ENCODE peak calls at places on chromosome 12, in nine cellular contexts. One of them, this sample, is unnamed. For H3K36me3, the result is how much of the 10 kb centered on the place peaks cover.

GRCh38 chr12:64609543-64610091 is 678 bp upstream of the RASSF3 start:
- DNase-seq in pancreas: no peak
- DNase-seq in ascending aorta: no peak
- DNase-seq in left ventricle myocardium inferior: no peak
- DNase-seq in DND-41: no peak
- DNase-seq in endothelial cell of umbilical vein: peak
- DNase-seq in tibial nerve: no peak
- DNase-seq in upper lobe of left lung: no peak
- DNase-seq in psoas muscle: no peak
- DNase-seq in this sample: no peak

GRCh38 chr12:1812650-1813302 is 7.6 kb upstream of the LRTM2 start:
- DNase-seq in pancreas: no peak
- DNase-seq in ascending aorta: no peak
- DNase-seq in left ventricle myocardium inferior: no peak
- DNase-seq in DND-41: no peak
- DNase-seq in endothelial cell of umbilical vein: peak
- DNase-seq in tibial nerve: peak
- DNase-seq in upper lobe of left lung: peak
- DNase-seq in psoas muscle: no peak
- DNase-seq in this sample: no peak

GRCh38 chr12:128076188-128076587 is 190.8 kb upstream of the TMEM132C start:
- DNase-seq in pancreas: no peak
- DNase-seq in ascending aorta: no peak
- DNase-seq in left ventricle myocardium inferior: no peak
- DNase-seq in DND-41: no peak
- DNase-seq in endothelial cell of umbilical vein: no peak
- DNase-seq in tibial nerve: no peak
- DNase-seq in upper lobe of left lung: no peak
- DNase-seq in psoas muscle: no peak
- DNase-seq in this sample: no peak

GRCh38 chr12:8709124-8709830 is 11.5 kb downstream of the RIMKLB start:
- DNase-seq in pancreas: no peak
- DNase-seq in ascending aorta: no peak
- DNase-seq in left ventricle myocardium inferior: no peak
- DNase-seq in DND-41: no peak
- DNase-seq in endothelial cell of umbilical vein: peak
- DNase-seq in tibial nerve: no peak
- DNase-seq in upper lobe of left lung: peak
- DNase-seq in psoas muscle: peak
- DNase-seq in this sample: no peak

GRCh38 chr12:45583011-45583657 is 146.4 kb upstream of the ARID2 start:
- DNase-seq in pancreas: no peak
- DNase-seq in ascending aorta: no peak
- DNase-seq in left ventricle myocardium inferior: no peak
- DNase-seq in DND-41: no peak
- DNase-seq in endothelial cell of umbilical vein: no peak
- DNase-seq in tibial nerve: no peak
- DNase-seq in upper lobe of left lung: no peak
- DNase-seq in psoas muscle: no peak
- DNase-seq in this sample: no peak

GRCh38 chr12:90065301-90065801 is 356.7 kb upstream of the ATP2B1 start:
- DNase-seq in pancreas: no peak
- DNase-seq in ascending aorta: no peak
- DNase-seq in left ventricle myocardium inferior: no peak
- DNase-seq in DND-41: no peak
- DNase-seq in endothelial cell of umbilical vein: peak
- DNase-seq in tibial nerve: no peak
- DNase-seq in upper lobe of left lung: no peak
- DNase-seq in psoas muscle: no peak
- DNase-seq in this sample: no peak

GRCh38 chr12:91922139-91922538 is 223.5 kb downstream of the BTG1 start:
- DNase-seq in pancreas: no peak
- DNase-seq in ascending aorta: no peak
- DNase-seq in left ventricle myocardium inferior: no peak
- DNase-seq in DND-41: no peak
- DNase-seq in endothelial cell of umbilical vein: no peak
- DNase-seq in tibial nerve: no peak
- DNase-seq in upper lobe of left lung: no peak
- DNase-seq in psoas muscle: no peak
- DNase-seq in this sample: no peak

GRCh38 chr12:131353826-131354225 is 357.1 kb upstream of the SFSWAP start:
- DNase-seq in pancreas: no peak
- DNase-seq in ascending aorta: no peak
- DNase-seq in left ventricle myocardium inferior: no peak
- DNase-seq in DND-41: no peak
- DNase-seq in endothelial cell of umbilical vein: no peak
- DNase-seq in tibial nerve: no peak
- DNase-seq in upper lobe of left lung: no peak
- DNase-seq in psoas muscle: no peak
- DNase-seq in this sample: no peak

DNA sequence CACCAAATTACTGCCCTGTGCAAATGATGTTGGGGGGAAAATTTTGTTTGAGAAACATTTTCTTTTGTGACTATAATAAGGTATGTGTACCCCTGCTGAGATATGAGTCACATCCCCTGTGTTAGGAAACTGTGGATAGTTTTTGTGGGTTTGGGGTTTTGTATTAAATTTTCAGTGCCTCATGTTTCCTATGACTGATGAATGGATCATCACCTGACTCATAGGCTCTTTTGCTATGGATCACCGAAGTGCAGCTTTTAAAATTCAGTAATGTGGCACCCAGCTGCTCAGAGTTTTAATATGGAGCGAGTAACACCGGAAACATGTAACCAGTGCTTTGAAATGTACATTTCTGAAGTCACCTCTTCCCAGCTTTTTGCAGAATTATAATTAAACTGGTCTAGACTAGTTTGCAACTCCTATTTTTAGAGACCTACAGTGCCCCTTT is 167.4 kb upstream of the HMGA2 start:
- DNase-seq in pancreas: no peak
- DNase-seq in ascending aorta: no peak
- DNase-seq in left ventricle myocardium inferior: no peak
- DNase-seq in DND-41: no peak
- DNase-seq in endothelial cell of umbilical vein: peak
- DNase-seq in tibial nerve: no peak
- DNase-seq in upper lobe of left lung: no peak
- DNase-seq in psoas muscle: no peak
- DNase-seq in this sample: no peak
- H3K36me3 ChIP-seq in pancreas: under half
- H3K36me3 ChIP-seq in ascending aorta: under half
- H3K36me3 ChIP-seq in left ventricle myocardium inferior: under half
- H3K36me3 ChIP-seq in DND-41: under half
- H3K36me3 ChIP-seq in endothelial cell of umbilical vein: under half
- H3K36me3 ChIP-seq in tibial nerve: under half
- H3K36me3 ChIP-seq in upper lobe of left lung: under half
- H3K36me3 ChIP-seq in psoas muscle: under half
- H3K36me3 ChIP-seq in this sample: under half

GRCh38 chr12:27179399-27180214 is 64.5 kb upstream of the STK38L start:
- DNase-seq in pancreas: peak
- DNase-seq in ascending aorta: no peak
- DNase-seq in left ventricle myocardium inferior: no peak
- DNase-seq in DND-41: no peak
- DNase-seq in endothelial cell of umbilical vein: peak
- DNase-seq in tibial nerve: peak
- DNase-seq in upper lobe of left lung: peak
- DNase-seq in psoas muscle: no peak
- DNase-seq in this sample: no peak

GRCh38 chr12:27178251-27178650 is 65.8 kb upstream of the STK38L start:
- DNase-seq in pancreas: no peak
- DNase-seq in ascending aorta: no peak
- DNase-seq in left ventricle myocardium inferior: no peak
- DNase-seq in DND-41: no peak
- DNase-seq in endothelial cell of umbilical vein: no peak
- DNase-seq in tibial nerve: no peak
- DNase-seq in upper lobe of left lung: no peak
- DNase-seq in psoas muscle: no peak
- DNase-seq in this sample: no peak

GRCh38 chr12:27180862-27181261 is 63.2 kb upstream of the STK38L start:
- DNase-seq in pancreas: no peak
- DNase-seq in ascending aorta: no peak
- DNase-seq in left ventricle myocardium inferior: no peak
- DNase-seq in DND-41: no peak
- DNase-seq in endothelial cell of umbilical vein: no peak
- DNase-seq in tibial nerve: no peak
- DNase-seq in upper lobe of left lung: no peak
- DNase-seq in psoas muscle: no peak
- DNase-seq in this sample: no peak

GRCh38 chr12:27177716-27178115 is 66.4 kb upstream of the STK38L start:
- DNase-seq in pancreas: no peak
- DNase-seq in ascending aorta: no peak
- DNase-seq in left ventricle myocardium inferior: no peak
- DNase-seq in DND-41: no peak
- DNase-seq in endothelial cell of umbilical vein: peak
- DNase-seq in tibial nerve: no peak
- DNase-seq in upper lobe of left lung: no peak
- DNase-seq in psoas muscle: no peak
- DNase-seq in this sample: no peak

GRCh38 chr12:27178723-27179398 is 65.2 kb upstream of the STK38L start:
- DNase-seq in pancreas: no peak
- DNase-seq in ascending aorta: no peak
- DNase-seq in left ventricle myocardium inferior: no peak
- DNase-seq in DND-41: no peak
- DNase-seq in endothelial cell of umbilical vein: no peak
- DNase-seq in tibial nerve: no peak
- DNase-seq in upper lobe of left lung: no peak
- DNase-seq in psoas muscle: no peak
- DNase-seq in this sample: no peak
- H3K27ac ChIP-seq in pancreas: no peak
- H3K27ac ChIP-seq in ascending aorta: peak
- H3K27ac ChIP-seq in left ventricle myocardium inferior: peak
- H3K27ac ChIP-seq in DND-41: no peak
- H3K27ac ChIP-seq in endothelial cell of umbilical vein: peak
- H3K27ac ChIP-seq in tibial nerve: no peak
- H3K27ac ChIP-seq in upper lobe of left lung: no peak
- H3K27ac ChIP-seq in psoas muscle: no peak
- H3K27ac ChIP-seq in this sample: peak

DNA sequence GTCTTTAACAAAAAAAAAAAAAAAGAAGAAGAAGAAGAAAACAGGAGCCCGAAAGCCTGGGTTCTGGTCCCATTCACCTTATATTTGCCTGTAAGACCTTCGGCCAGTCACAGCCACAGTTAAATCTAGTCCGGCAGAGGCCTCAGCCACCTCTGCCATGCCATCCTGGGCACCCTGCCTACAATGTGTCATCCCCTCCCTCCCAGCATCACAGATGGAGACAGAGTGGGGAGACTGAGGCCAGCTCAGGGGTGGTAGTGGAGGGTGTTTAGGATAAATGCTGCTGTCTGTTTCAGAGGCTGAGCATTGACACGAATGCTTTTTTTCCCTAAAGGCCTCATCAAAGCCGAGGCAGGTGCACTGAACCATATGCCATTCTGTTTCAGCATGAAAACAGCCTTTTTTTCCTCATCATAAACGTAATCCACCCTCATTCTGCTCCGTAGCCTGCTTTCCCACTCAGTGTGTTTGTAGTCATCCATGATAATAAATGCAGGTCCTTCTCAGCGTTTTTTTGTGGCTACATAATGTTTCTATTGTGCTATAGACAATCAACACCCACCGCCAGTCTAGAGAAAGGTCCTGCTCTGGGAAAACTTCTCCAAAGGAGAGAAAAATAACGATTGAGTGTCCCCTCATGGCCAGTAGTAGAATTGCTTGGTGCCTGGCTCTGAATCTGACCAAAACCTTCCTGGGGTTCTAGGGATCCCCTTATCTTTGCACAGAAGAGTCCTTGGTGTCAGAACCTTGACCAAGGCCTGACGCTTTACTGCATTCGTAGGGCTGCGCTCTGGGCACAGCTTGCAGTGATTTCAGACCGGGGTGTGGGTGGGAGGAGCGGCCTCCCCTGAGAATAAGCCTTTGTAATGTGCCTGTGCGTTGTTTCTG is 41.1 kb upstream of the TSPAN9 start:
- DNase-seq in pancreas: no peak
- DNase-seq in ascending aorta: no peak
- DNase-seq in left ventricle myocardium inferior: no peak
- DNase-seq in DND-41: no peak
- DNase-seq in endothelial cell of umbilical vein: peak
- DNase-seq in tibial nerve: no peak
- DNase-seq in upper lobe of left lung: no peak
- DNase-seq in psoas muscle: no peak
- DNase-seq in this sample: no peak
- TF ChIP-seq CTCF in pancreas: no peak
- TF ChIP-seq CTCF in ascending aorta: no peak
- TF ChIP-seq CTCF in left ventricle myocardium inferior: peak
- TF ChIP-seq CTCF in DND-41: peak
- TF ChIP-seq CTCF in endothelial cell of umbilical vein: peak
- TF ChIP-seq CTCF in tibial nerve: peak
- TF ChIP-seq CTCF in upper lobe of left lung: no peak
- TF ChIP-seq CTCF in psoas muscle: no peak
- TF ChIP-seq CTCF in this sample: no peak

DNA sequence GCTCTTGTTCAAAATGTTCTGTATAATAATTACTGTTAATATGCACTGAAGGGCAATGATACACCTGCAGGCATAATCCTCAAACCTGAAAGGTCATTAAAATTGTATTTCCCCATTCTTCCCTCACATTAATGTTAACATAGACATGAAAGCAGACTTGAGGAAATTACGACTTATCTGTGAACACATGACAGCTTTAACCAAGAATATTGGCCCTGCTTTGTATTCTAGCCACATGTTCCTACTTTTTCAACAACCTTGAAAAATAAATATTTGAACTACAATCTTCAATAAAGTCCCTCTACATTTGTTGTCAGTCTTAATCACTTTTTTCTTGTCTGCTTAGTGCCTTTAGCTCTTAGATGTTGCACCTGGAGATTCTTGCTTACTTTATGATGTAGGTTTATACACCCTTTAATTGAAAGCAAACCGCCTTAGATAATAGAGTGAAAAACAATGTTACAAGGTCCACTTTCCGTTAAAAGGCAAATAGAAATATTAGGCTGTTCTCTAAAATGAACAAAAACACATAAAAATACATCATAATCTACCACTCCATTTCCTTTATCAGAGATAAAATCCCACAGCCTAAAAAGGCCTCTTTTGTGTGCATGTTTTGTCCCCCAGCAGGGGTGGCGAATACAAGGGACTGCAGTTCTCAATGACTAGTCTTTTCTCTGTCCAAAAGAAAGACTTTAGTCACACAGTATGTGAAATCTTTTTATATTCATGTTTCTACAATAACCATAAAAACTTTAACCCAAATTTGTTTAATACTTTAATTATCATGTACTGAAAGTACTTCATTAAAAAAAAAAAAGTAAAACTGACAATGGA is 55.9 kb downstream of the ZFC3H1 start:
- DNase-seq in pancreas: no peak
- DNase-seq in ascending aorta: no peak
- DNase-seq in left ventricle myocardium inferior: no peak
- DNase-seq in DND-41: no peak
- DNase-seq in endothelial cell of umbilical vein: no peak
- DNase-seq in tibial nerve: no peak
- DNase-seq in upper lobe of left lung: no peak
- DNase-seq in psoas muscle: no peak
- DNase-seq in this sample: no peak
- H3K36me3 ChIP-seq in pancreas: under half
- H3K36me3 ChIP-seq in ascending aorta: under half
- H3K36me3 ChIP-seq in left ventricle myocardium inferior: half or more
- H3K36me3 ChIP-seq in DND-41: half or more
- H3K36me3 ChIP-seq in endothelial cell of umbilical vein: under half
- H3K36me3 ChIP-seq in tibial nerve: under half
- H3K36me3 ChIP-seq in upper lobe of left lung: half or more
- H3K36me3 ChIP-seq in psoas muscle: half or more
- H3K36me3 ChIP-seq in this sample: under half

This sample was measured in vagina.